ENCODE peak calls at places on chromosomes 5 and 9, in five cellular contexts. J is AG04450, O is lower leg skin, E is A549, S is kidney. F is an unnamed sample.

GRCh38 chr5:5159282-5160108 is 19.4 kb downstream of the ADAMTS16 start:
- DNase-seq in O (no peak), S (no peak), J (no peak), E (no peak), F (no peak)

GRCh38 chr5:78930742-78931141 is 54.4 kb downstream of the ARSB start:
- DNase-seq in E (no peak), S (no peak), O (no peak), J (no peak), F (no peak)

GRCh38 chr5:137609122-137609521 is 110.0 kb upstream of the SPOCK1 start:
- DNase-seq in O (no peak), E (no peak), S (no peak), J (no peak), F (no peak)

GRCh38 chr5:94562327-94562971 is 56.0 kb downstream of the KIAA0825 start:
- DNase-seq in S (no peak), J (no peak), O (no peak), E (no peak), F (no peak)

GRCh38 chr5:947626-948471 is 55.2 kb downstream of the TRIP13 start:
- DNase-seq in S (no peak), E (no peak), J (no peak), O (no peak), F (peak)

GRCh38 chr9:23849379-23849778 is 23.3 kb upstream of the ELAVL2 start:
- DNase-seq in J (no peak), O (no peak), S (no peak), E (no peak), F (no peak)

GRCh38 chr9:93013856-93014582 is 44.5 kb upstream of the SUSD3 start:
- DNase-seq in O (no peak), J (no peak), E (no peak), S (peak), F (no peak)

GRCh38 chr9:93657331-93658111 is 81.1 kb downstream of the PHF2 start:
- DNase-seq in J (no peak), S (peak), O (no peak), E (no peak), F (no peak)

GRCh38 chr9:122138560-122139268 is 20.9 kb downstream of the NDUFA8 start:
- DNase-seq in J (no peak), S (no peak), E (no peak), O (no peak), F (no peak)

GRCh38 chr5:52010430-52010829 is 627.2 kb downstream of the ISL1 start:
- DNase-seq in S (no peak), O (no peak), E (no peak), J (no peak), F (no peak)

GRCh38 chr5:122142480-122142879 is 13.1 kb downstream of the ZNF474 start:
- DNase-seq in O (no peak), S (no peak), E (no peak), J (no peak), F (no peak)

GRCh38 chr5:32443145-32443540 is 1.4 kb downstream of the ZFR start:
- DNase-seq in E (no peak), J (no peak), S (no peak), O (no peak), F (no peak)

GRCh38 chr5:51661646-51662265 is 278.5 kb downstream of the ISL1 start:
- DNase-seq in S (no peak), J (no peak), E (no peak), O (no peak), F (no peak)

GRCh38 chr9:90095682-90096081 is 490.9 kb downstream of the GADD45G start:
- DNase-seq in E (no peak), J (no peak), S (no peak), O (no peak), F (no peak)

GRCh38 chr9:120393386-120394057 is 186.4 kb downstream of the CDK5RAP2 start:
- DNase-seq in E (no peak), J (no peak), S (no peak), O (no peak), F (no peak)

GRCh38 chr9:967851-968641 is 8.4 kb upstream of the DMRT3 start:
- DNase-seq in J (no peak), E (no peak), S (no peak), O (no peak), F (no peak)

GRCh38 chr9:71767421-71768321 is 642 bp downstream of the CEMIP2 start:
- DNase-seq in O (no peak), J (no peak), S (peak), E (no peak), F (peak)

GRCh38 chr9:127399736-127400269 is 2.8 kb downstream of the SLC2A8 start:
- DNase-seq in S (no peak), J (no peak), O (no peak), E (no peak), F (no peak)

GRCh38 chr9:136275655-136276429 is 28.1 kb downstream of the CCDC187 start:
- DNase-seq in S (no peak), J (no peak), E (no peak), O (no peak), F (no peak)

GRCh38 chr5:174231961-174232487 is 186.5 kb downstream of the NSG2 start:
- DNase-seq in S (no peak), O (no peak), J (no peak), E (no peak), F (no peak)

GRCh38 chr9:75101004-75101601 is 12.8 kb downstream of the OSTF1 start:
- DNase-seq in O (no peak), J (no peak), E (no peak), S (no peak), F (no peak)

GRCh38 chr9:120713257-120714087 is 798 bp downstream of the MEGF9 start:
- DNase-seq in S (peak), E (peak), J (no peak), O (no peak), F (peak)

GRCh38 chr9:105318729-105319513 is 74.5 kb downstream of the SLC44A1 start:
- DNase-seq in S (no peak), E (no peak), J (no peak), O (no peak), F (no peak)

GRCh38 chr9:127370651-127371648 is 26.0 kb upstream of the SLC2A8 start:
- DNase-seq in O (no peak), S (no peak), J (no peak), E (no peak), F (no peak)

DNA sequence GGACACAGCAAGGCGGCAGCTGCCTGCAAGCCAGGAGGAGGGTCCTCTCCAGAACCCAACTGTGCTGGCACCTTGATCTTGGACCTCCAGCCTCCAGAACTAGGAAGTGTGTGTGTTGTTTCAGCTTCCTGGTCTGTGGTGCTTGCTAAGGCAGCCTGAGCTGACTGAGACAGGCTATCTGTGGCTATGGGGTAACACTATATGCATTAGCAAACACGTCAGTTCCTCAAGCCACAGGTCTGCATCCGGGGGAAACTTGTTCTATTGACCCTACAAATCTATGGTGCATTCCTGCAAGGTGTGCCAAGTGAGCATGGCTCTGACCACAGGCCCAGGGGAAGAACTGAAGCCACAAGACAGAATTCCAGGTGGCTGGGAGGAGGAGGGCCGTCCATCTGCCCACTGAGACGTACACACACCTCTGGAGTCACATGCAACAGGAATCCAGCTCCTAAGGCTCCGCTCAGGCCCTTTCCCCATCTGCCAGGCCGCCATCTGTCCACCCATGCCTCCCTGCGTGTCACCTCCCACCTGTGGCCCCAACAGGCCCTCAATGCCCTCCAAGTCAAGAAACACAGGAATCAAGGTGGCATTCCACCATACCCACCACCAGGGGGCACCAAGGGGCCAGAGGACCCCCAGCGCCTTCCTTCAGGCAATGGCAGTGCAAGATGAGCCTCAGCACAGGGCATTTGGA is 174.9 kb downstream of the ROR2 start:
- DNase-seq in E (peak), O (no peak), J (peak), S (peak), F (peak)
- TF ChIP-seq CTCF in E (peak), O (no peak), J (peak), S (peak), F (peak)

GRCh38 chr5:9313751-9314150 is 232.1 kb downstream of the SEMA5A start:
- DNase-seq in J (no peak), E (no peak), S (no peak), O (no peak), F (no peak)
- TF ChIP-seq CTCF in J (no peak), E (no peak), S (no peak), O (no peak), F (no peak)

DNA sequence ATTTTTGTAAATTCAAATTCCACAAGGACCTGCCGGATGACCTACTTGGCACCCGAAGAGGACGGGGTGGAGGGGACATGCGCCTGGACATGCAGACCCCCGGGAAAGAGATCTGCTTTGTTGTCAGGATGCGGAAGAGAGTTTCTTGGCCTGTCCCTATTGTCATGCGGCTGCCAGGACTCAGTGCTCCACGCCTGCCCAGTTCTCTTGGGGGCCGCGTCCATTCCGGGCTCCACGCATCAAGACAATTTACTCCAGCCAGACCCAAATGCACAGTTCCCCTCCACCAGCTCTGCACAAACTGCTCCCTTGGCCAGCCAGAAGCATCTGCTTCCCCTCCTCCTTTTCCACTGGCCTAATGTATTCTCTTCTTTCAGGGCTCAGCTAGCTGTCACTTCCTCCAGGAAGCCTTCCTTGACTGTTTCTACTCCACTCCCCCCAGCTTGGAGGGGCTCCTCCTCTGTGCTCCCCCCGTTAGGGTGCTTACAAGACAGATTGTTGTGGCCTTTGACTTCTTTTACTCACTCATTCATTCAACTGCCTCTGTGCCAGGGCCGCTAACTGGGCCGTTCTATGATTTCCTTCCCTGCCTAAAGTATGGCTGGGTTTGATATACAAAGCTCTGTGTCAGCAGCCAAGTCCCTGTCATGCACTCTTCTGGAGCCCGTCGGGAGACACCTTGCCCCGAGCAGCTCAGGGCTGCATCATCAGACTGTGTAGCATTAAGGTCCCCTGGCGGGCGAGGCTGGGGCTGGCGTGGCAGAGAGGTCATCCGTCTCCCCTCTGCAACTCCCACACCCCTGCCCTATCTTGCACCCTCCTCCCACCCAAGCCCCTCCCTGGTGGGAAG is 6.6 kb downstream of the FIBCD1 start:
- DNase-seq in O (no peak), E (no peak), S (no peak), J (no peak), F (no peak)
- TF ChIP-seq CTCF in O (no peak), E (no peak), S (no peak), J (peak), F (no peak)

GRCh38 chr5:75336625-75337336 is at the start of gene HMGCR:
- DNase-seq in S (peak), O (peak), J (peak), E (peak), F (peak)
- TF ChIP-seq CTCF in S (peak), O (no peak), J (no peak), E (peak), F (no peak)

GRCh38 chr5:54769072-54769471 is 216.3 kb downstream of the ESM1 start:
- DNase-seq in E (no peak), S (no peak), O (no peak), J (no peak), F (no peak)
- TF ChIP-seq CTCF in E (no peak), S (no peak), O (no peak), J (no peak), F (no peak)

GRCh38 chr5:140042551-140043507 is at the start of gene NRG2:
- DNase-seq in O (peak), E (peak), J (no peak), S (peak), F (peak)
- TF ChIP-seq CTCF in O (no peak), E (peak), J (peak), S (peak), F (peak)

GRCh38 chr5:87582149-87582548 is 169.4 kb upstream of the CCNH start:
- DNase-seq in J (no peak), E (no peak), O (no peak), S (no peak), F (no peak)
- TF ChIP-seq CTCF in J (no peak), E (no peak), O (no peak), S (no peak), F (no peak)

DNA sequence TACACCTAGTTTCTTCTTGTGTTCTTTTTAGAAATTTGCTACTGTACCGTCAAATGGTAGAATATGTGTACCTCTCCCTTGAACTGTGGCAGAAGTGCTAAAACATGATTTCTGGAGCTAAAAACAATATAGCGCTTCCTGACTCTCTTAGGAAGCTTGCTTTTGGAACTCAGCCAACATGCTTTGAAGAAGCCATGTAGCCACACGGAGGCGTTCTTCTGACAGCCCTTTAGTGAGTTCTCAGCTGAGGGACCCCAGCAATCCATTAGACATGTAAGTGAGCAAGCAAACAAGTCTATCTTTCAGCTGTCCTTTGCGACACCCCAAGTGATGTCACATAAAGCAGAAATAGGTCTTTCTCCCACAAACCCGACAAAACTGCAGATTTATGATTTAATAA is 917.0 kb downstream of the CDH9 start:
- DNase-seq in S (no peak), J (no peak), E (no peak), O (no peak), F (no peak)
- TF ChIP-seq CTCF in S (no peak), J (no peak), E (no peak), O (no peak), F (no peak)

F was measured in uterus.